ENCODE peak calls at places on chromosomes 7 and 10, in six cellular contexts. H is PC-3, E is K562, M is neural progenitor cell, T is HepG2, U is neuronal stem cell. R is an unnamed sample.

GRCh38 chr10:128245026-128245425 is 118.8 kb upstream of the MKI67 start:
- DNase-seq in H (no peak), E (no peak), M (no peak), T (no peak), U (no peak), R (no peak)

GRCh38 chr7:34044319-34044643 is 138.9 kb downstream of the BMPER start:
- DNase-seq in H (no peak), E (no peak), M (no peak), T (no peak), U (no peak), R (no peak)

GRCh38 chr7:141402277-141402996 is 148.8 kb upstream of the AGK start:
- DNase-seq in H (no peak), E (no peak), M (no peak), T (no peak), U (no peak), R (no peak)

GRCh38 chr10:77591238-77591880 is 46.2 kb downstream of the KCNMA1 start:
- DNase-seq in H (no peak), E (no peak), M (no peak), T (no peak), U (no peak), R (no peak)

GRCh38 chr7:116802784-116803183 is 59.6 kb upstream of the CAPZA2 start:
- DNase-seq in H (peak; percentile 74), E (peak; percentile 72), M (peak; percentile 48), T (peak; percentile 56), U (peak; percentile 14), R (peak; percentile 80)

GRCh38 chr10:59362991-59363390 is 642 bp upstream of the FAM13C start:
- DNase-seq in H (peak; percentile 58), E (no peak), M (peak; percentile 85), T (no peak), U (peak; percentile 64), R (peak; percentile 42)

GRCh38 chr10:62433181-62433692 is 59.1 kb downstream of the ZNF365 start:
- DNase-seq in H (peak; percentile 100), E (peak; percentile 23), M (no peak), T (no peak), U (no peak), R (peak; percentile 99)

GRCh38 chr10:65861249-65861648 is 1064.6 kb upstream of the LRRTM3 start:
- DNase-seq in H (peak; percentile 92), E (no peak), M (no peak), T (no peak), U (no peak), R (peak; percentile 85)

GRCh38 chr10:3835770-3836169 is 50.8 kb upstream of the KLF6 start:
- DNase-seq in H (no peak), E (peak; percentile 68), M (no peak), T (no peak), U (no peak), R (no peak)

GRCh38 chr7:98123073-98123696 is 16.5 kb downstream of the LMTK2 start:
- DNase-seq in H (no peak), E (no peak), M (no peak), T (no peak), U (no peak), R (no peak)

GRCh38 chr10:123427386-123427785 is 238.8 kb upstream of the GPR26 start:
- DNase-seq in H (peak; percentile 47), E (no peak), M (no peak), T (peak; percentile 41), U (no peak), R (peak; percentile 48)

GRCh38 chr10:109047856-109048255 is 875.5 kb downstream of the XPNPEP1 start:
- DNase-seq in H (no peak), E (no peak), M (no peak), T (no peak), U (no peak), R (no peak)

GRCh38 chr10:130301026-130301892 is 165.1 kb downstream of the GLRX3 start:
- DNase-seq in H (no peak), E (no peak), M (no peak), T (no peak), U (no peak), R (no peak)

GRCh38 chr7:157775560-157776332 is 438.9 kb downstream of the DNAJB6 start:
- DNase-seq in H (no peak), E (no peak), M (no peak), T (no peak), U (no peak), R (no peak)

GRCh38 chr7:47143344-47143743 is 438.6 kb downstream of the TNS3 start:
- DNase-seq in H (peak; percentile 9), E (no peak), M (no peak), T (no peak), U (no peak), R (no peak)

GRCh38 chr10:3780056-3780765 is 4.8 kb downstream of the KLF6 start:
- DNase-seq in H (peak; percentile 61), E (no peak), M (no peak), T (no peak), U (no peak), R (peak; percentile 77)

GRCh38 chr7:28301148-28301641 is 111.1 kb upstream of the CREB5 start:
- DNase-seq in H (peak; percentile 38), E (no peak), M (no peak), T (no peak), U (no peak), R (peak; percentile 79)

GRCh38 chr7:99006739-99007424 is 128.6 kb downstream of the TRRAP start:
- DNase-seq in H (no peak), E (no peak), M (no peak), T (no peak), U (no peak), R (no peak)

DNA sequence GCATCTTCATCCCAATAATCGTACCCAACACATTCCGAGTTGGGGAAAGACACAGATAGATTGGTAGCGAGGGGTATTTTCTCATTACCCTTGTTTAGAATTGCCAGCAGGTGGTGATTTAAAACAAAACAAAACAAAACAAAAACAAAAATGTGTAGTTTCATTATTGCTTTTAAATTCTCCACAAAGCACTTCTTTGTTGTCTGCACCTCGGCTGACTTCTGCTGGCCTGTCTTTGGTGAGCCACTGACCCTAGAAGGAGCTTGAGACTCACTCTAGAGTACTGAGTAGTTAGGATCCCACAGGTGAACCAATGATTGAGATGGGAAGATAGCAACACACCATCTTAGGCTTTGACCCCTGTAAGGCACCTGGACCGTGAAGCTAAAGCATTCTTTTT is 105.4 kb upstream of the BET1 start:
- DNase-seq in H (no peak), E (no peak), M (no peak), T (no peak), U (no peak), R (no peak)
- H2AFZ ChIP-seq in H (no peak overlapping the region), E (no peak overlapping the region), M (no peak overlapping the region), T (no peak overlapping the region), U (no peak overlapping the region), R (no peak overlapping the region)

DNA sequence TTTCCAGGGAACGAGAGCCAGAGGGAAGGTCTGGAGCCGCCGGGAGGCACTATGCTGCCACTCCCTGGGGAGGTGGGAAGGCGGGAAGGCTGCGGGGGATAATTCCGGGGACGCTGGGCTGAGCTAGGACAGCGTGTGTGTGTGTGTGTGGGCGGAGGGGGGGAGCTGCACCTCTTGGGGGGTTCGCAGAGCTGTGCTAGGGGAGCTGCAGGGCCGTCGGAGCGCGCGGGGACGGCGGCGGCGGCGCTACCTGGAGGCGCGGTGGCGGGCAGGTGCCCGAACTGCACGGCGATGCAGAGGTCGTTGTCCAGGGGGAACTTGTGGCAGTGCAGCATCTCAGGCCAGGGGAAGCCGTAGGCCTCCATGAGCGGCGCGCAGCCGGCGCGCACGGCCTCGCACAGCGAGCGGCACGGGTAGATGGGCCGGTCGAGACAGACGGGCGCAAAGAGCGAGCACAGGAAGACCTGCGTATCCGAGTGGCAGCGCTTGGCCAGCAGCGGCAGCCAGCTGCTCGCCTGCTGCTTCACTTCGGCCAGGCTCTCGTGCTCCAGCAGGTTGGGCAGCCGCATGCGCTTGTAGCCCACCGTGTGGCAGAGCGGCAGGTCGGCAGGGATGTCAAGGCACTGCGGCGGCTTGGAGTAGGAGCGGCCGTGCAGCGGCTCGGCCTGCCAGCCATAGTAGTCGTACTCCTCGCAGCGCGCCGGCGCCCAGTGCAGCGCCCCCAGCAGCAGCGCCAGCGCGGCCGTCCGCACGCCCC is 566 bp downstream of the SFRP5 start:
- DNase-seq in H (no peak), E (no peak), M (peak; percentile 82), T (no peak), U (no peak), R (peak; percentile 55)
- H2AFZ ChIP-seq in H (no peak overlapping the region), E (no peak overlapping the region), M (peak overlapping the region; percentile 28), T (no peak overlapping the region), U (peak overlapping the region; percentile 94), R (no peak overlapping the region)

GRCh38 chr10:43054593-43054992 is 22.3 kb upstream of the RET start:
- DNase-seq in H (no peak), E (no peak), M (no peak), T (no peak), U (no peak), R (no peak)

GRCh38 chr10:43057231-43057711 is 19.6 kb upstream of the RET start:
- DNase-seq in H (no peak), E (no peak), M (no peak), T (no peak), U (no peak), R (no peak)

GRCh38 chr10:43055217-43055616 is 21.7 kb upstream of the RET start:
- DNase-seq in H (no peak), E (no peak), M (no peak), T (peak; percentile 3), U (no peak), R (no peak)

GRCh38 chr10:43056568-43057011 is 20.3 kb upstream of the RET start:
- DNase-seq in H (no peak), E (no peak), M (no peak), T (no peak), U (no peak), R (no peak)

DNA sequence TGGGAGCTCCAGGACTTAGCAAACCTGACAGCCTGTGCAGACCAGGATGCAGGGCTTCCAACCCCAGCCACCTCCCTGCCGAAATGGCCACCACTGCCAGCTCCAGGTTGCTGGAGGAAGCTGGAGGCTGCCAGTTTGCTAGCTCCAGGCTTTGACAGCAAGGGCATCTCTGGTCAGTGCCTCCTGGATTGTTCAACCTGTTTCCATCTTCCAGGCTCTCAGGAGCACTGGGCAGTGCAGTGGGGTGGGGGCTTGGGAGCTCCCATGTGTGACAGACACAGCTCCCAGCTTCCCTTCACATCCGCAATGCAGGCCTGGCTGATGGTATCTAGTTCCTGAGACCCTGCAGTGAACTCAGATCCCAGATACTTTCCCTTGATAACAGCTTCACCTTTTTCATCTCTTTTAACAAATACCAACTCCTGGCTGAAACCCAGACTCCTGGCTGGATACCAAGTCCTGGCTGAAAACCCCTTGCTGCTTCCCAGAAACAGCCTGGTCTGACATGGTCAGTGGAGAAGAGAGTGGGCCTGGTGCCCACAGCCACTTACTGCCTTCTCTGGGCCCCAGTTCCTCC is 20.8 kb upstream of the RET start:
- DNase-seq in H (no peak), E (no peak), M (no peak), T (no peak), U (no peak), R (no peak)
- H2AFZ ChIP-seq in H (no peak overlapping the region), E (no peak overlapping the region), M (no peak overlapping the region), T (no peak overlapping the region), U (no peak overlapping the region), R (no peak overlapping the region)

GRCh38 chr7:79570904-79571303 is 117.4 kb upstream of the MAGI2 start:
- DNase-seq in H (no peak), E (no peak), M (no peak), T (no peak), U (no peak), R (no peak)
- H2AFZ ChIP-seq in H (no peak overlapping the region), E (no peak overlapping the region), M (no peak overlapping the region), T (no peak overlapping the region), U (no peak overlapping the region), R (no peak overlapping the region)

GRCh38 chr7:104950754-104951153 is 63.3 kb upstream of the KMT2E start:
- DNase-seq in H (no peak), E (no peak), M (no peak), T (no peak), U (no peak), R (no peak)
- H2AFZ ChIP-seq in H (no peak overlapping the region), E (no peak overlapping the region), M (no peak overlapping the region), T (no peak overlapping the region), U (no peak overlapping the region), R (no peak overlapping the region)